ENCODE peak calls at places on chromosomes 11 and 22, in nine cellular contexts. Q is T-helper 1 cell; Z is heart left ventricle; T is IMR-90; Y is activated T-cell treated with anti-CD3 and anti-CD28 coated beads for 1 hour; L is lower leg skin; M is nephron progenitor cell; H is OCI-LY7; P is activated naive CD4-positive, alpha-beta T cell. X is an unnamed sample.

GRCh38 chr11:64028398-64029115 is 7.2 kb upstream of the FLRT1 start:
- DNase-seq in Q (no peak), Z (no peak), T (no peak), Y (no peak), L (no peak), M (peak; percentile 87), H (peak; percentile 24), P (no peak), X (no peak)

GRCh38 chr22:40024201-40025061 is 29.7 kb downstream of the FAM83F start:
- DNase-seq in Q (peak; percentile 46), Z (peak; percentile 80), T (peak; percentile 51), Y (peak; percentile 53), L (no peak), M (peak; percentile 77), H (peak; percentile 82), P (no peak), X (no peak)

GRCh38 chr11:2434008-2434407 is 10.3 kb downstream of the TRPM5 start:
- DNase-seq in Q (no peak), Z (no peak), T (no peak), Y (no peak), L (no peak), M (no peak), H (no peak), P (no peak), X (no peak)

GRCh38 chr11:12989428-12990242 is 19.5 kb upstream of the RASSF10 start:
- DNase-seq in Q (no peak), Z (no peak), T (no peak), Y (no peak), L (no peak), M (no peak), H (no peak), P (no peak), X (no peak)

GRCh38 chr11:109150603-109151002 is 271.4 kb upstream of the C11orf87 start:
- DNase-seq in Q (no peak), Z (no peak), T (no peak), Y (no peak), L (no peak), M (peak; percentile 23), H (no peak), P (no peak), X (no peak)

GRCh38 chr11:2933376-2934056 is 4.3 kb upstream of the PHLDA2 start:
- DNase-seq in Q (peak; percentile 33), Z (peak; percentile 82), T (peak; percentile 75), Y (no peak), L (peak; percentile 95), M (no peak), H (no peak), P (no peak), X (no peak)

GRCh38 chr22:35914665-35915476 is 113.8 kb downstream of the RBFOX2 start:
- DNase-seq in Q (no peak), Z (peak; percentile 75), T (peak; percentile 91), Y (no peak), L (no peak), M (peak; percentile 72), H (peak; percentile 70), P (no peak), X (no peak)

GRCh38 chr11:106331163-106331562 is 253.7 kb downstream of the AASDHPPT start:
- DNase-seq in Q (no peak), Z (no peak), T (no peak), Y (no peak), L (no peak), M (no peak), H (no peak), P (no peak), X (no peak)

GRCh38 chr11:117823294-117823940 is 1.1 kb downstream of the FXYD2 start:
- DNase-seq in Q (no peak), Z (peak; percentile 69), T (no peak), Y (no peak), L (peak; percentile 81), M (no peak), H (peak; percentile 21), P (no peak), X (no peak)

GRCh38 chr11:126515501-126515900 is 160.0 kb downstream of the ST3GAL4 start:
- DNase-seq in Q (no peak), Z (no peak), T (no peak), Y (no peak), L (no peak), M (no peak), H (no peak), P (no peak), X (no peak)

GRCh38 chr11:128727320-128727719 is 33.4 kb downstream of the FLI1 start:
- DNase-seq in Q (no peak), Z (no peak), T (no peak), Y (no peak), L (peak; percentile 74), M (no peak), H (no peak), P (no peak), X (no peak)

GRCh38 chr11:96854425-96854824 is 464.6 kb downstream of the JRKL start:
- DNase-seq in Q (no peak), Z (no peak), T (no peak), Y (no peak), L (no peak), M (no peak), H (no peak), P (no peak), X (no peak)

GRCh38 chr11:118618991-118619375 is 11.6 kb downstream of the PHLDB1 start:
- DNase-seq in Q (no peak), Z (peak; percentile 79), T (peak; percentile 78), Y (no peak), L (peak; percentile 93), M (no peak), H (no peak), P (no peak), X (no peak)

GRCh38 chr22:47194476-47195155 is 432.2 kb downstream of the TBC1D22A start:
- DNase-seq in Q (no peak), Z (no peak), T (no peak), Y (no peak), L (peak; percentile 75), M (no peak), H (no peak), P (no peak), X (no peak)

GRCh38 chr22:45125198-45125597 is 38.5 kb upstream of the NUP50 start:
- DNase-seq in Q (no peak), Z (no peak), T (peak; percentile 94), Y (no peak), L (no peak), M (no peak), H (no peak), P (no peak), X (no peak)

GRCh38 chr22:19807161-19807913 is 46.8 kb downstream of the TBX1 start:
- DNase-seq in Q (no peak), Z (no peak), T (no peak), Y (no peak), L (peak; percentile 84), M (no peak), H (no peak), P (no peak), X (no peak)

GRCh38 chr11:8917157-8917820 is 6.3 kb downstream of the AKIP1 start:
- DNase-seq in Q (no peak), Z (no peak), T (peak; percentile 93), Y (no peak), L (no peak), M (peak; percentile 19), H (no peak), P (no peak), X (no peak)

GRCh38 chr22:23401111-23401909 is 178.8 kb downstream of the IGLL1 start:
- DNase-seq in Q (no peak), Z (no peak), T (peak; percentile 75), Y (no peak), L (no peak), M (no peak), H (no peak), P (no peak), X (no peak)

GRCh38 chr22:32803020-32803758 is 1.7 kb downstream of the TIMP3 start:
- DNase-seq in Q (no peak), Z (peak; percentile 61), T (peak; percentile 70), Y (no peak), L (no peak), M (peak; percentile 47), H (no peak), P (no peak), X (no peak)

GRCh38 chr11:68591719-68592118 is 92.6 kb upstream of the GAL start:
- DNase-seq in Q (no peak), Z (no peak), T (no peak), Y (no peak), L (no peak), M (no peak), H (no peak), P (no peak), X (no peak)